ENCODE peak calls at places on chromosomes 7 and 10, in ten cellular contexts. V is CMK, S is H9, N is adipocyte, I is NB4, T is fibroblast of mammary gland, Q is GM03348, E is EL, M is iPS-NIHi11, X is amniotic epithelial cell. Z is an unnamed sample.

GRCh38 chr7:144063710-144064109 is 5.9 kb upstream of the OR2A25 start:
- DNase-seq in V (no peak), S (peak; percentile 53), N (no peak), I (peak; percentile 18), T (no peak), Q (no peak), E (no peak), M (peak; percentile 40), X (no peak), Z (no peak)

GRCh38 chr7:47669178-47669878 is 87.4 kb upstream of the TNS3 start:
- DNase-seq in V (no peak), S (no peak), N (peak; percentile 85), I (peak; percentile 92), T (peak; percentile 98), Q (peak; percentile 90), E (peak; percentile 92), M (no peak), X (peak; percentile 86), Z (peak; percentile 95)

GRCh38 chr10:18483787-18484186 is 167.6 kb downstream of the NSUN6 start:
- DNase-seq in V (no peak), S (no peak), N (no peak), I (no peak), T (no peak), Q (no peak), E (no peak), M (no peak), X (no peak), Z (no peak)

GRCh38 chr10:102433619-102434046 is 1.3 kb upstream of the CUEDC2 start:
- DNase-seq in V (peak; percentile 88), S (no peak), N (no peak), I (peak; percentile 74), T (no peak), Q (no peak), E (no peak), M (no peak), X (no peak), Z (no peak)

GRCh38 chr7:17773289-17773626 is 167.0 kb downstream of the SNX13 start:
- DNase-seq in V (no peak), S (no peak), N (peak; percentile 93), I (peak; percentile 94), T (peak; percentile 95), Q (peak; percentile 73), E (peak; percentile 84), M (no peak), X (peak; percentile 96), Z (peak; percentile 35)

GRCh38 chr10:130393342-130393741 is 257.2 kb downstream of the GLRX3 start:
- DNase-seq in V (no peak), S (peak; percentile 3), N (no peak), I (no peak), T (no peak), Q (no peak), E (no peak), M (no peak), X (no peak), Z (no peak)

GRCh38 chr10:5349362-5349761 is 15.4 kb upstream of the UCN3 start:
- DNase-seq in V (no peak), S (no peak), N (no peak), I (no peak), T (no peak), Q (no peak), E (no peak), M (no peak), X (no peak), Z (no peak)

GRCh38 chr7:118372530-118372929 is 148.0 kb downstream of the ANKRD7 start:
- DNase-seq in V (no peak), S (no peak), N (no peak), I (peak; percentile 86), T (peak; percentile 16), Q (no peak), E (no peak), M (no peak), X (peak; percentile 82), Z (no peak)

GRCh38 chr7:36638140-36638539 is 86.2 kb downstream of the AOAH start:
- DNase-seq in V (no peak), S (no peak), N (no peak), I (peak; percentile 14), T (no peak), Q (no peak), E (no peak), M (no peak), X (no peak), Z (no peak)

GRCh38 chr7:151403764-151404163 is 6.1 kb downstream of the WDR86 start:
- DNase-seq in V (no peak), S (no peak), N (no peak), I (no peak), T (peak; percentile 14), Q (no peak), E (no peak), M (no peak), X (peak; percentile 48), Z (no peak)

GRCh38 chr10:32171213-32171612 is 115.0 kb upstream of the KIF5B start:
- DNase-seq in V (no peak), S (no peak), N (peak; percentile 29), I (no peak), T (no peak), Q (no peak), E (no peak), M (no peak), X (no peak), Z (no peak)

GRCh38 chr10:103648951-103649532 is 155.5 kb downstream of the NEURL1 start:
- DNase-seq in V (no peak), S (no peak), N (peak; percentile 55), I (peak; percentile 19), T (peak; percentile 85), Q (peak; percentile 78), E (no peak), M (no peak), X (no peak), Z (no peak)

GRCh38 chr10:68959695-68960524 is 3.9 kb downstream of the DDX21 start:
- DNase-seq in V (no peak), S (no peak), N (no peak), I (no peak), T (no peak), Q (no peak), E (no peak), M (no peak), X (no peak), Z (no peak)

GRCh38 chr7:134954197-134955082 is 31.9 kb upstream of the AGBL3 start:
- DNase-seq in V (no peak), S (no peak), N (peak; percentile 77), I (peak; percentile 62), T (peak; percentile 69), Q (peak; percentile 28), E (peak; percentile 41), M (no peak), X (peak; percentile 43), Z (no peak)

GRCh38 chr10:88783734-88784133 is 18.8 kb upstream of the LIPM start:
- DNase-seq in V (peak; percentile 53), S (no peak), N (no peak), I (peak; percentile 22), T (peak; percentile 47), Q (peak; percentile 19), E (peak; percentile 45), M (no peak), X (peak; percentile 49), Z (no peak)